ENCODE peak calls at places on chromosomes 16 and 17, in five cellular contexts. J, Z, D, U and G are unnamed samples.
A peak's percentile ranks its signal among the peaks of the same experiment; 100 is the strongest.

GRCh38 chr17:59618894-59619312 is 792 bp upstream of the CLTC start:
- DNase-seq in J (no peak), Z (no peak), D (no peak), U (no peak), G (no peak)

GRCh38 chr17:59010026-59010425 is 96.7 kb downstream of the TRIM37 start:
- DNase-seq in J (no peak), Z (no peak), D (no peak), U (no peak), G (no peak)

GRCh38 chr17:28169621-28170349 is 127.3 kb downstream of the NLK start:
- DNase-seq in J (no peak), Z (no peak), D (no peak), U (no peak), G (no peak)

GRCh38 chr17:75815399-75815798 is 28.8 kb downstream of the UNC13D start:
- DNase-seq in J (no peak), Z (no peak), D (no peak), U (no peak), G (no peak)

GRCh38 chr17:7858487-7858832 is 657 bp downstream of the CYB5D1 start:
- DNase-seq in J (peak; percentile 44), Z (peak; percentile 64), D (peak; percentile 61), U (no peak), G (peak; percentile 70)

GRCh38 chr17:60398227-60398959 is 6.5 kb upstream of the USP32 start:
- DNase-seq in J (no peak), Z (no peak), D (no peak), U (no peak), G (no peak)

GRCh38 chr16:57533618-57534336 is 2.6 kb downstream of the CCDC102A start:
- DNase-seq in J (no peak), Z (no peak), D (no peak), U (no peak), G (peak; percentile 57)

GRCh38 chr16:70252355-70252988 is 732 bp upstream of the EXOSC6 start:
- DNase-seq in J (no peak), Z (peak; percentile 15), D (peak; percentile 7), U (peak; percentile 29), G (no peak)

GRCh38 chr16:65384441-65384840 is 262.6 kb upstream of the CDH11 start:
- DNase-seq in J (no peak), Z (peak; percentile 7), D (no peak), U (no peak), G (no peak)

GRCh38 chr17:14007951-14008350 is 61.4 kb upstream of the COX10 start:
- DNase-seq in J (no peak), Z (no peak), D (no peak), U (no peak), G (no peak)

GRCh38 chr16:71767060-71767900 is 41.4 kb downstream of the AP1G1 start:
- DNase-seq in J (no peak), Z (no peak), D (no peak), U (no peak), G (no peak)

GRCh38 chr17:73126716-73127473 is 34.4 kb upstream of the SLC39A11 start:
- DNase-seq in J (no peak), Z (no peak), D (no peak), U (no peak), G (no peak)

GRCh38 chr17:75642221-75643032 is 9.2 kb downstream of the SMIM5 start:
- DNase-seq in J (no peak), Z (no peak), D (no peak), U (no peak), G (no peak)

GRCh38 chr17:58059141-58059540 is 24.1 kb upstream of the DYNLL2 start:
- DNase-seq in J (no peak), Z (no peak), D (no peak), U (no peak), G (no peak)

GRCh38 chr17:2177235-2177811 is 122.4 kb downstream of the HIC1 start:
- DNase-seq in J (no peak), Z (no peak), D (peak; percentile 70), U (no peak), G (no peak)

GRCh38 chr17:37507108-37507507 is 17.4 kb downstream of the DUSP14 start:
- DNase-seq in J (no peak), Z (no peak), D (no peak), U (no peak), G (no peak)

GRCh38 chr16:31380201-31380600 is 12.9 kb upstream of the ITGAD start:
- DNase-seq in J (no peak), Z (no peak), D (no peak), U (no peak), G (no peak)

GRCh38 chr17:45680360-45680759 is 103.8 kb upstream of the CRHR1 start:
- DNase-seq in J (no peak), Z (no peak), D (no peak), U (no peak), G (no peak)

GRCh38 chr17:9646556-9646905 is 1.2 kb downstream of the USP43 start:
- DNase-seq in J (no peak), Z (no peak), D (no peak), U (no peak), G (no peak)

GRCh38 chr17:42521666-42522262 is 14.3 kb upstream of the NAGLU start:
- DNase-seq in J (peak; percentile 34), Z (peak; percentile 62), D (no peak), U (no peak), G (no peak)

GRCh38 chr16:278863-279366 is 1.5 kb upstream of the ARHGDIG start:
- DNase-seq in J (no peak), Z (peak; percentile 50), D (no peak), U (no peak), G (no peak)

GRCh38 chr17:10649031-10649430 is 8.1 kb downstream of the MYH3 start:
- DNase-seq in J (no peak), Z (peak; percentile 17), D (peak; percentile 17), U (no peak), G (no peak)

GRCh38 chr16:88626646-88627045 is 11.7 kb upstream of the IL17C start:
- DNase-seq in J (no peak), Z (no peak), D (no peak), U (no peak), G (no peak)

GRCh38 chr16:88629835-88630234 is 8.5 kb upstream of the IL17C start:
- DNase-seq in J (no peak), Z (no peak), D (no peak), U (no peak), G (no peak)

GRCh38 chr16:88627531-88628411 is 10.6 kb upstream of the IL17C start:
- DNase-seq in J (no peak), Z (no peak), D (no peak), U (no peak), G (no peak)

GRCh38 chr16:88630433-88630832 is 7.9 kb upstream of the IL17C start:
- DNase-seq in J (no peak), Z (no peak), D (no peak), U (no peak), G (no peak)

GRCh38 chr16:88628512-88628974 is 9.8 kb upstream of the IL17C start:
- DNase-seq in J (peak; percentile 71), Z (peak; percentile 20), D (no peak), U (peak; percentile 44), G (no peak)
- TF ChIP-seq CTCF in J (peak; percentile 74), Z (peak; percentile 37), D (peak; percentile 31), U (peak; percentile 52), G (peak; percentile 68)

GRCh38 chr16:8173111-8173644 is 417.1 kb downstream of the TMEM114 start:
- DNase-seq in J (peak; percentile 48), Z (peak; percentile 26), D (peak; percentile 1), U (peak; percentile 75), G (peak; percentile 75)
- TF ChIP-seq CTCF in J (peak; percentile 86), Z (peak; percentile 35), D (peak; percentile 58), U (peak; percentile 98), G (peak; percentile 99)

GRCh38 chr17:66916946-66917345 is 47.6 kb upstream of the CACNG4 start:
- DNase-seq in J (no peak), Z (no peak), D (no peak), U (no peak), G (no peak)

GRCh38 chr17:66915792-66916191 is 48.7 kb upstream of the CACNG4 start:
- DNase-seq in J (no peak), Z (no peak), D (no peak), U (no peak), G (no peak)

GRCh38 chr17:66918896-66919295 is 45.6 kb upstream of the CACNG4 start:
- DNase-seq in J (no peak), Z (no peak), D (no peak), U (no peak), G (no peak)

GRCh38 chr17:66910651-66911285 is 53.7 kb upstream of the CACNG4 start:
- DNase-seq in J (no peak), Z (no peak), D (no peak), U (no peak), G (no peak)

DNA sequence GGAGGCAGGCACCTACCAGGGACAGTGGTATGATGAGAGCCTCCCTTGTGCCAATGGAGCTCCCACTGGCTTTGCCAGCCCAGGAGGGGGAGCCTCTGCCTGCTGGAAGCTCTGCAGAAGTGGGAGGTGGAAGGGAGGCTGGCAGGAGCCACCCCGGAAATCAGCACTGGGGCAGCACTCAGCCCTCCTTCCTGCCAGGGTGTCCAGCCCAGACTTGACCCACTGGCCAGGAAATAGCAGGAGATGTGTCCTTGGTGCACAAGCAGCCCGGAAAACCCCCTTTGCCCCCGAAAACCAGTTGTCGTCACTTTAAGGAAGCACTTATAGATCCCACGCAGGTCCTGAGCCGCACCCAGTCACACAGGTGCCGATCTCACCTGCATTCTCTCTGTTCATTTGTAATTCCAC is 49.3 kb upstream of the CACNG4 start:
- DNase-seq in J (no peak), Z (no peak), D (no peak), U (no peak), G (no peak)
- TF ChIP-seq CTCF in J (peak; percentile 42), Z (no peak), D (peak; percentile 14), U (no peak), G (peak; percentile 26)

GRCh38 chr17:48909796-48910195 is 1.6 kb downstream of the UBE2Z start:
- DNase-seq in J (no peak), Z (no peak), D (no peak), U (no peak), G (no peak)

GRCh38 chr17:48910370-48910769 is 2.2 kb downstream of the UBE2Z start:
- DNase-seq in J (no peak), Z (peak; percentile 18), D (no peak), U (no peak), G (no peak)

GRCh38 chr17:48907713-48908046 is 527 bp upstream of the UBE2Z start:
- DNase-seq in J (no peak), Z (peak; percentile 63), D (no peak), U (no peak), G (no peak)

GRCh38 chr17:48908853-48909394 is 717 bp downstream of the UBE2Z start:
- DNase-seq in J (peak; percentile 80), Z (peak; percentile 93), D (peak; percentile 88), U (peak; percentile 86), G (peak; percentile 89)

DNA sequence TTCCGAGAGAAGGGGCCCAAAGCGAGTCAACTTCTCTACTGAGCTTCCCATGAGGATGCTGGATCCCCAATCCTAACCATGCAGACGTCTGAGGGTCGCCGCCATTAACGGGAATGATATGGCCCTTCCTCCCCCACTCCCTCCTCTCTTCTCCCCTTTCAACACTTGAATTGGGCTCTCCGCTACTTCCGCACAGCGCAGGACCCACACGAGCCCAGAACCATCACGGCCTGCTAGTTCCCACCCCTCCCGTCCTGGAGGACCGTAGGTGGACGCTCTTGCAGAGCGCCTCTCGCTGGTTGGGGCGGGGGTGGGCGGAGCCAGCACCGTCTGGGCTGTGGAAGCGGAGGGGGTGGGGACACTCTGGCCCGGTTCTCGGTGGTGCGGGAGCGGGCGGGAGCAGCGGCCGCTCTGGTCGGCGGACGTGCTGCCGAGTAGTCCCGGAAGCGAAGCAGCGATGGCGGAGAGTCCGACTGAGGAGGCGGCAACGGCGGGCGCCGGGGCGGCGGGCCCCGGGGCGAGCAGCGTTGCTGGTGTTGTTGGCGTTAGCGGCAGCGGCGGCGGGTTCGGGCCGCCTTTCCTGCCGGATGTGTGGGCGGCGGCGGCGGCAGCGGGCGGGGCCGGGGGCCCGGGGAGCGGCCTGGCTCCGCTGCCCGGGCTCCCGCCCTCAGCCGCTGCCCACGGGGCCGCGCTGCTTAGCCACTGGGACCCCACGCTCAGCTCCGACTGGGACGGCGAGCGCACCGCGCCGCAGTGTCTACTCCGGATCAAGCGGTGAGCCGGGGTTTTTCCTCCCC is at the start of gene UBE2Z:
- DNase-seq in J (peak; percentile 95), Z (peak; percentile 98), D (peak; percentile 96), U (peak; percentile 66), G (peak; percentile 89)
- TF ChIP-seq CTCF in J (peak; percentile 17), Z (peak; percentile 6), D (no peak), U (no peak), G (no peak)